ENCODE peak calls at places on chromosomes 12 and 14, in five cellular contexts. K, B, U, D and Z are unnamed samples.

GRCh38 chr14:22839159-22839779 is 2.9 kb downstream of the MMP14 start:
- DNase-seq in K (no peak), U (peak; percentile 63), D (no peak), B (no peak), Z (peak; percentile 45)

GRCh38 chr14:65231286-65231980 is 129.1 kb upstream of the MAX start:
- DNase-seq in K (no peak), B (no peak), U (no peak), D (no peak), Z (no peak)

GRCh38 chr12:109793826-109794501 is 39.2 kb downstream of the TRPV4 start:
- DNase-seq in K (no peak), B (no peak), D (no peak), U (no peak), Z (no peak)

GRCh38 chr14:93003945-93004698 is 81.2 kb downstream of the CHGA start:
- DNase-seq in K (no peak), D (no peak), B (no peak), U (no peak), Z (no peak)

GRCh38 chr12:46439793-46440511 is 67.4 kb upstream of the SLC38A2 start:
- DNase-seq in B (no peak), D (no peak), K (no peak), U (no peak), Z (no peak)

GRCh38 chr12:50934981-50935807 is 17.1 kb upstream of the HIGD1C start:
- DNase-seq in K (no peak), B (no peak), U (no peak), D (no peak), Z (peak; percentile 20)

GRCh38 chr14:53109028-53109687 is 44.0 kb downstream of the DDHD1 start:
- DNase-seq in U (no peak), K (no peak), D (no peak), B (peak; percentile 94), Z (peak; percentile 68)

GRCh38 chr12:105843989-105844768 is 294.6 kb downstream of the NUAK1 start:
- DNase-seq in U (peak; percentile 70), K (no peak), D (no peak), B (no peak), Z (no peak)

GRCh38 chr12:123807670-123808069 is 45.6 kb downstream of the DNAH10 start:
- DNase-seq in D (no peak), B (no peak), U (no peak), K (no peak), Z (no peak)

GRCh38 chr12:110355080-110355479 is 48.4 kb downstream of the ANAPC7 start:
- DNase-seq in B (peak; percentile 49), K (no peak), D (no peak), U (no peak), Z (peak; percentile 62)

GRCh38 chr12:28050606-28051005 is 78.1 kb upstream of the PTHLH start:
- DNase-seq in K (no peak), D (no peak), B (no peak), U (no peak), Z (no peak)

GRCh38 chr14:95313707-95314106 is 6.0 kb downstream of the CLMN start:
- DNase-seq in K (no peak), U (peak; percentile 73), B (peak; percentile 40), D (peak; percentile 69), Z (peak; percentile 80)

GRCh38 chr12:31250179-31250578 is 75.8 kb downstream of the SINHCAF start:
- DNase-seq in K (no peak), D (no peak), B (no peak), U (no peak), Z (no peak)

GRCh38 chr12:31217356-31218130 is 108.4 kb downstream of the SINHCAF start:
- DNase-seq in U (no peak), B (no peak), K (no peak), D (no peak), Z (no peak)

GRCh38 chr12:109461846-109462766 is 15.0 kb downstream of the KCTD10 start:
- DNase-seq in K (no peak), D (peak; percentile 74), U (peak; percentile 93), B (no peak), Z (no peak)

GRCh38 chr12:111937429-111937828 is 75.5 kb downstream of the TMEM116 start:
- DNase-seq in K (no peak), D (no peak), U (no peak), B (no peak), Z (no peak)

GRCh38 chr14:88750413-88750812 is 42.3 kb downstream of the EML5 start:
- DNase-seq in U (no peak), K (no peak), D (no peak), B (no peak), Z (no peak)

GRCh38 chr14:104795468-104795780 is at the start of gene AKT1:
- DNase-seq in B (no peak), D (no peak), U (no peak), K (no peak), Z (no peak)

GRCh38 chr12:10392394-10392930 is 2.6 kb upstream of the KLRK1 start:
- DNase-seq in K (no peak), B (peak; percentile 92), D (no peak), U (peak; percentile 65), Z (peak; percentile 95)

GRCh38 chr14:57392830-57393229 is 2.4 kb downstream of the NAA30 start:
- DNase-seq in K (no peak), U (no peak), B (no peak), D (no peak), Z (no peak)
- H3K4me3 ChIP-seq in K (no peak overlapping the region), U (peak overlapping the region; percentile 86), B (peak overlapping the region; percentile 87), D (peak overlapping the region; percentile 95), Z (peak overlapping the region; percentile 79)

GRCh38 chr12:25960176-25960575 is 1.7 kb downstream of the RASSF8 start:
- DNase-seq in B (no peak), D (peak; percentile 46), K (peak; percentile 20), U (no peak), Z (peak; percentile 82)

GRCh38 chr12:25958254-25959068 is at the start of gene RASSF8:
- DNase-seq in D (peak; percentile 66), U (peak; percentile 86), B (peak; percentile 54), K (peak; percentile 66), Z (peak; percentile 81)

GRCh38 chr12:25959069-25959961 is 833 bp downstream of the RASSF8 start:
- DNase-seq in D (peak; percentile 64), U (peak; percentile 76), B (peak; percentile 9), K (peak; percentile 53), Z (peak; percentile 81)

GRCh38 chr12:25962932-25963525 is 4.5 kb downstream of the RASSF8 start:
- DNase-seq in K (no peak), U (no peak), D (peak; percentile 28), B (no peak), Z (no peak)

DNA sequence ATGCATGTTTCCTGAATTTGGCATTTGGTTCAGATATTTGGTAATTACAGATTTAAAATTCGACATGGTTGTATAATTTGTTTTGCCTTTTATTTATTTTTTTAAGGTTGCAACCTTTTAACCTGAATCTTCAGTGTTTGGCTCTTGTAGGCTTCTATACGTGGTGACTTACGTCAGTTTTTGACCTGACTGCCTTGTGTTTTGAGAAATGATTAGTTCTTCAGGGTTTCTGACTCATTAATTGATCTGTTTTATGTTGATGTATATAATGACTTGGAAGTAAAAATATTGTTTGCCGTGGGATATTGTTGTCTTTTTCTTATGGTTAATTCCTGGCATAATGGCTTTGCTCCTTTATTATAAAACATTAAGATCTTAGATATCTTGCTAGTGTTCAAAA is 2.4 kb downstream of the RASSF8 start:
- DNase-seq in U (no peak), K (no peak), B (no peak), D (no peak), Z (no peak)
- H3K4me3 ChIP-seq in U (peak overlapping the region; percentile 74), K (no peak overlapping the region), B (no peak overlapping the region), D (no peak overlapping the region), Z (no peak overlapping the region)

GRCh38 chr14:56367416-56367815 is 212.2 kb upstream of the TMEM260 start:
- DNase-seq in B (no peak), D (no peak), K (no peak), U (no peak), Z (no peak)
- H3K4me3 ChIP-seq in B (no peak overlapping the region), D (no peak overlapping the region), K (no peak overlapping the region), U (no peak overlapping the region), Z (no peak overlapping the region)

GRCh38 chr12:55702861-55703260 is 4.8 kb downstream of the ITGA7 start:
- DNase-seq in B (no peak), D (no peak), U (peak; percentile 59), K (no peak), Z (no peak)
- H3K4me3 ChIP-seq in B (no peak overlapping the region), D (no peak overlapping the region), U (peak overlapping the region; percentile 85), K (no peak overlapping the region), Z (no peak overlapping the region)

DNA sequence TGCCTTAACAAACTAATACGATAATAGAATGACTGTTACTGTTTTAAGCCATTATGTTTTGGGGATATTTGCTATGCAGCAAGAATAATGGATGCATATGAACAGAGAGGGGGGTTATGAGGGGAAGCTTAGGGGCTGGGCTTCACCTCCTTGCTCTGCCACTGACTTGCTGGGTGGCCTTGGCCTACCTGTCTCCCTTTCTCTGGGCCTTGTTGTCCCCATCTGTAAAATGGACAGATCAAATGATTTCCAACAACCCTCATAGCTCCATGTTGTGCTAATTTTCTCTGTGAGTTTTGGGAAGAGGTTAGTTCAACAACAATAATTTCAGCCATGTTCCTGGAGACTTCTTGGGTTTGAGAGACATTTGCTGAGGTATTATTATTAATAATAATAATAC is 119.6 kb downstream of the VRK1 start:
- DNase-seq in B (no peak), U (no peak), K (no peak), D (no peak), Z (no peak)
- H3K4me3 ChIP-seq in B (no peak overlapping the region), U (no peak overlapping the region), K (no peak overlapping the region), D (no peak overlapping the region), Z (no peak overlapping the region)

DNA sequence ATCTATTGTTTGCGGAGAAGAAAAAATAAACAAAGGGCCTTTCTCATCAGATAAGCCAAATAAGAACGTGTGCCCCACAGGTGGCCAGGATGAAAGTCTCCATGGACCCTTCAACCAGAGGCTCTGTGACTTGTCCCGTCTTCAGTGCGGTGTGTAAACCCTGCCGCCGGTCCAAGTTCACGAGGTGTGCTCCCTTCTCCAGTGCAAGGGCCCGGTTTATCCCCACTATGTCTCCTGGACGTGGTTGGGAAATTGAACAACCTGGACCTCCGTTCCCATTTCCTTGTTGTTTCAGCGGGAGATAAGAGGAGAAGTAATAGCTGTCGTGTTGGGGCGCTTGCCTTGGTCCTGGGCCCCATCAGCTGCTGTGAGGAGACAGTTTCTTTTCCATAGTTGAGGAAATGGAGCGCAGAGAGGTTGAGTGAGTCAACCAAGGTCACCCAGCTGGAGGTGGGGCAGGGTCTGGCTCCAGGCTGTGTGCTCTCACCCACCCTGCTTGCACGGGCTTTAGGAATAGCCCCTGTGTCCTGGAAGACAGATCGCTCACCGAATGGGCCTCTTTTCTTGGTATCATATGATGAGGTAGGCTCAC is 165.5 kb upstream of the RTL1 start:
- DNase-seq in K (no peak), U (no peak), D (peak; percentile 7), B (no peak), Z (no peak)
- H3K4me3 ChIP-seq in K (no peak overlapping the region), U (no peak overlapping the region), D (no peak overlapping the region), B (no peak overlapping the region), Z (no peak overlapping the region)

GRCh38 chr12:55723516-55724225 is 3.5 kb downstream of the RDH5 start:
- DNase-seq in U (peak; percentile 50), D (no peak), B (no peak), K (no peak), Z (no peak)
- H3K4me3 ChIP-seq in U (peak overlapping the region; percentile 29), D (no peak overlapping the region), B (no peak overlapping the region), K (no peak overlapping the region), Z (no peak overlapping the region)

GRCh38 chr12:57470286-57470969 is 9.2 kb downstream of the ARHGAP9 start:
- DNase-seq in U (no peak), B (no peak), D (no peak), K (no peak), Z (no peak)
- H3K4me3 ChIP-seq in U (no peak overlapping the region), B (no peak overlapping the region), D (no peak overlapping the region), K (no peak overlapping the region), Z (no peak overlapping the region)